ENCODE peak calls at places on chromosome 14, in four cellular contexts. M is IMR-90, F is GM12878, G is K562. P is an unnamed sample.

GRCh38 chr14:21428930-21429329 is 27.0 kb downstream of the CHD8 start:
- DNase-seq in M (no peak), F (no peak), G (no peak), P (no peak)

GRCh38 chr14:103057028-103057371 is 349 bp downstream of the CDC42BPB start:
- DNase-seq in M (no peak), F (no peak), G (no peak), P (peak)

GRCh38 chr14:30195946-30196345 is 268.3 kb upstream of the PRKD1 start:
- DNase-seq in M (peak), F (no peak), G (no peak), P (no peak)

GRCh38 chr14:75523771-75524171 is 1.5 kb downstream of the BATF start:
- DNase-seq in M (peak), F (no peak), G (no peak), P (peak)

GRCh38 chr14:81281317-81281716 is 60.6 kb upstream of the GTF2A1 start:
- DNase-seq in M (no peak), F (no peak), G (no peak), P (no peak)

GRCh38 chr14:89730692-89731091 is 223.8 kb downstream of the EFCAB11 start:
- DNase-seq in M (no peak), F (no peak), G (no peak), P (no peak)

GRCh38 chr14:75446447-75446846 is 18.6 kb downstream of the JDP2 start:
- DNase-seq in M (no peak), F (no peak), G (no peak), P (no peak)

GRCh38 chr14:50521912-50522341 is 10.4 kb downstream of the MAP4K5 start:
- DNase-seq in M (peak), F (no peak), G (no peak), P (peak)

GRCh38 chr14:102034301-102034700 is 52.5 kb downstream of the HSP90AA1 start:
- DNase-seq in M (no peak), F (no peak), G (no peak), P (no peak)

GRCh38 chr14:92511472-92512247 is 1.9 kb upstream of the RIN3 start:
- DNase-seq in M (peak), F (no peak), G (no peak), P (peak)

GRCh38 chr14:18660585-18660922 is 59.6 kb downstream of the OR11H12 start:
- DNase-seq in M (no peak), F (no peak), G (no peak), P (no peak)

GRCh38 chr14:52155656-52156213 is 86.9 kb upstream of the NID2 start:
- DNase-seq in M (no peak), F (no peak), G (no peak), P (no peak)

GRCh38 chr14:22549981-22550670 is 38.9 kb downstream of the DAD1 start:
- DNase-seq in M (peak), F (peak), G (no peak), P (peak)

GRCh38 chr14:91401751-91402150 is 15.9 kb downstream of the CCDC88C start:
- DNase-seq in M (no peak), F (no peak), G (no peak), P (peak)

GRCh38 chr14:20413785-20414117 is 450 bp upstream of the TEP1 start:
- DNase-seq in M (no peak), F (no peak), G (no peak), P (peak)

GRCh38 chr14:32004300-32004699 is 72.8 kb upstream of the ARHGAP5 start:
- DNase-seq in M (no peak), F (no peak), G (no peak), P (no peak)

GRCh38 chr14:102187583-102188001 is 47.9 kb downstream of the WDR20 start:
- DNase-seq in M (no peak), F (no peak), G (no peak), P (no peak)

GRCh38 chr14:31172084-31172483 is 35.5 kb downstream of the HECTD1 start:
- DNase-seq in M (peak), F (no peak), G (no peak), P (no peak)

GRCh38 chr14:94992046-94992445 is 165.3 kb downstream of the DICER1 start:
- DNase-seq in M (no peak), F (no peak), G (no peak), P (no peak)

GRCh38 chr14:94203473-94204210 is 29.5 kb downstream of the PPP4R4 start:
- DNase-seq in M (no peak), F (no peak), G (no peak), P (no peak)

GRCh38 chr14:57085801-57086200 is 182.9 kb downstream of the EXOC5 start:
- DNase-seq in M (no peak), F (no peak), G (no peak), P (no peak)

GRCh38 chr14:22471545-22472121 is 117.4 kb downstream of the DAD1 start:
- DNase-seq in M (peak), F (no peak), G (peak), P (peak)

GRCh38 chr14:92426237-92426636 is 87.3 kb upstream of the RIN3 start:
- DNase-seq in M (peak), F (no peak), G (no peak), P (no peak)

GRCh38 chr14:75200451-75200850 is 24.0 kb upstream of the TMED10 start:
- DNase-seq in M (no peak), F (no peak), G (no peak), P (no peak)

GRCh38 chr14:76311410-76311758 is 64.6 kb upstream of the ESRRB start:
- DNase-seq in M (no peak), F (no peak), G (no peak), P (no peak)

GRCh38 chr14:35353409-35354172 is 51.0 kb downstream of the NFKBIA start:
- DNase-seq in M (no peak), F (no peak), G (no peak), P (no peak)

GRCh38 chr14:105196228-105196960 is 15.3 kb upstream of the NUDT14 start:
- DNase-seq in M (no peak), F (no peak), G (peak), P (peak)

GRCh38 chr14:28671425-28671824 is 95.2 kb upstream of the FOXG1 start:
- DNase-seq in M (peak), F (no peak), G (no peak), P (peak)

GRCh38 chr14:76294876-76295275 is 81.1 kb upstream of the ESRRB start:
- DNase-seq in M (no peak), F (no peak), G (no peak), P (no peak)

GRCh38 chr14:78005325-78005724 is 164.8 kb upstream of the NRXN3 start:
- DNase-seq in M (no peak), F (peak), G (peak), P (no peak)

GRCh38 chr14:87600236-87600635 is 392.7 kb downstream of the GALC start:
- DNase-seq in M (no peak), F (no peak), G (no peak), P (no peak)

GRCh38 chr14:29421156-29421728 is 506.4 kb downstream of the PRKD1 start:
- DNase-seq in M (no peak), F (no peak), G (no peak), P (no peak)

GRCh38 chr14:38616959-38617358 is 361.1 kb upstream of the CLEC14A start:
- DNase-seq in M (peak), F (no peak), G (no peak), P (no peak)

GRCh38 chr14:97159124-97159523 is 361.9 kb downstream of the VRK1 start:
- DNase-seq in M (no peak), F (no peak), G (no peak), P (no peak)

GRCh38 chr14:97158102-97158501 is 360.9 kb downstream of the VRK1 start:
- DNase-seq in M (no peak), F (no peak), G (no peak), P (no peak)

GRCh38 chr14:97164014-97164413 is 366.8 kb downstream of the VRK1 start:
- DNase-seq in M (no peak), F (no peak), G (no peak), P (no peak)

GRCh38 chr14:97166497-97166896 is 369.3 kb downstream of the VRK1 start:
- DNase-seq in M (no peak), F (no peak), G (no peak), P (no peak)

GRCh38 chr14:97162621-97163020 is 365.4 kb downstream of the VRK1 start:
- DNase-seq in M (no peak), F (no peak), G (no peak), P (no peak)
- TF ChIP-seq FOS in M (no peak), F (no peak), G (no peak), P (no peak)

GRCh38 chr14:100213587-100213955 is 25.4 kb upstream of the YY1 start:
- DNase-seq in M (no peak), F (no peak), G (no peak), P (no peak)
- H3K4me3 ChIP-seq in M (peak), F (peak), G (peak), P (no peak)

DNA sequence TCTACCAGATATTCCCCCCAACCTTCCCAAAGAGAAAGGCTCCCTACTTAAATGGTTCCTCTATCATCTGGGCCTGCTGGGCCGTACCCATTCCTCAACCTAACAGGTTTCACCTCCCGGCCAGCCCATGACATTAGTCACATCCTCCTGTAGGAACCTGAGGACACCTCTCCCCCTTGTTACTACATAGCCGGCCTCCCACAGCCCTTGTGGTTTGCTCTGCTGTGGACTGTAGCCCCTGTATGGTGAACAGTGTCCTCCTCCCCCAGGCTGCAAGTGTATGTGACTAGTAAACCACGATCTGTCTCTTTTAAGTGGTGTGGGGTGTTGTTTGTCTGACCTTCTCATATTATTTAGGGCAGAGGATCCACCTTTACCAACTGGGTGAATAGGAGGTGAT is 371.7 kb downstream of the RGS6 start:
- DNase-seq in M (no peak), F (no peak), G (no peak), P (no peak)
- TF ChIP-seq FOS in M (no peak), F (no peak), G (no peak), P (no peak)

GRCh38 chr14:61695695-61696527 is 598 bp downstream of the HIF1A start:
- DNase-seq in M (peak), F (no peak), G (peak), P (peak)

GRCh38 chr14:61694830-61695694 is at the start of gene HIF1A:
- DNase-seq in M (peak), F (peak), G (peak), P (peak)

GRCh38 chr14:61696753-61697318 is 1.5 kb downstream of the HIF1A start:
- DNase-seq in M (no peak), F (no peak), G (no peak), P (peak)

GRCh38 chr14:61690982-61691381 is 4.3 kb upstream of the HIF1A start:
- DNase-seq in M (no peak), F (no peak), G (no peak), P (no peak)

DNA sequence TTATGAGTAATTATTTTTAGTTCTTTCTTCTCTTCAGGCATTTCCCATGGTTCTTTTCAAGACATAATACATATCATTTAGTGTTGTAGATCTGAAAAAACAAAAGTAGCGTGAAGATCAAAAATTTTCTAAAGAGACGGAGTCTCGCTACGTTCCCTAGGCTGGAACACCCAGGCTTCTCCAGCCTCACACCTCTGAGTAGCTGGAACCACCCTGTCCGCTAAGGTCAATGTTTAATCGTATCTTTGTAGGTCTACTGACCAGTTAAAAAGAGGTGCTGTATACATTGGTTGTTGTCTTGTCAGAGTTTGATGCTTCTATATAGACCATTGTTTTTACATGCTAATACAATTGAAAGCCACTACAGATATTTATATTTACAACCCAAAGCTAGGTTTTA is 1.3 kb upstream of the HIF1A start:
- DNase-seq in M (no peak), F (no peak), G (no peak), P (no peak)
- H3K4me3 ChIP-seq in M (no peak), F (peak), G (no peak), P (no peak)

GRCh38 chr14:68208218-68208617 is 388.6 kb downstream of the RAD51B start:
- DNase-seq in M (no peak), F (no peak), G (no peak), P (no peak)
- TF ChIP-seq FOS in M (no peak), F (no peak), G (no peak), P (no peak)

P was measured in endothelial cell of umbilical vein.